ENCODE peak calls at places on chromosomes 16 and 17, in eight cellular contexts. X is A549, H is ovary, P is tibial nerve, E is GM12892, C is Peyer's patch, D is heart left ventricle, F is NB4. T is an unnamed sample.

GRCh38 chr17:51630101-51630671 is 369.8 kb downstream of the UTP18 start:
- DNase-seq in C (no peak), D (no peak), X (no peak), E (no peak), H (no peak), F (no peak), P (no peak), T (no peak)

GRCh38 chr16:85350973-85351372 is 238.7 kb upstream of the CIBAR2 start:
- DNase-seq in C (peak; percentile 22), D (peak; percentile 95), E (no peak), F (no peak), H (peak; percentile 85), P (peak; percentile 74), X (peak; percentile 83), T (no peak)

GRCh38 chr16:23753908-23754593 is 775 bp upstream of the CHP2 start:
- DNase-seq in F (no peak), D (no peak), X (no peak), H (no peak), P (no peak), C (no peak), E (no peak), T (no peak)

GRCh38 chr17:9512323-9513168 is 63.1 kb downstream of the STX8 start:
- DNase-seq in E (no peak), D (no peak), H (no peak), F (peak; percentile 49), X (no peak), C (no peak), P (no peak), T (no peak)

GRCh38 chr16:76108460-76108859 is 168.7 kb upstream of the CNTNAP4 start:
- DNase-seq in F (no peak), E (no peak), P (no peak), C (no peak), X (no peak), D (no peak), H (no peak), T (no peak)

GRCh38 chr16:2692948-2693651 is 10.8 kb downstream of the KCTD5 start:
- DNase-seq in E (no peak), P (no peak), C (peak; percentile 74), F (no peak), H (peak; percentile 80), D (no peak), X (no peak), T (no peak)

GRCh38 chr16:70579648-70580630 is 56.3 kb downstream of the SF3B3 start:
- DNase-seq in D (peak; percentile 43), E (no peak), C (no peak), P (no peak), H (peak; percentile 62), F (no peak), X (no peak), T (peak; percentile 20)

GRCh38 chr17:41536741-41537613 is 8.9 kb upstream of the KRT19 start:
- DNase-seq in P (no peak), F (no peak), C (no peak), X (no peak), E (no peak), D (no peak), H (no peak), T (no peak)

GRCh38 chr16:57146735-57147134 is 39.1 kb downstream of the PSME3IP1 start:
- DNase-seq in D (no peak), E (no peak), F (peak; percentile 63), C (no peak), H (peak; percentile 27), X (peak; percentile 62), P (no peak), T (peak; percentile 42)

GRCh38 chr17:82457071-82457789 is 1.3 kb upstream of the NARF start:
- DNase-seq in C (no peak), X (no peak), D (no peak), P (peak; percentile 39), E (no peak), F (peak; percentile 65), H (no peak), T (peak; percentile 50)

GRCh38 chr17:41914358-41914766 is 4.4 kb downstream of the ACLY start:
- DNase-seq in P (peak; percentile 65), X (no peak), C (no peak), H (no peak), E (no peak), D (no peak), F (no peak), T (no peak)

GRCh38 chr17:82054351-82055022 is 2.8 kb downstream of the GPS1 start:
- DNase-seq in X (no peak), H (no peak), P (no peak), E (no peak), D (peak; percentile 24), F (no peak), C (no peak), T (no peak)

GRCh38 chr16:22813946-22814325 is at the start of gene HS3ST2:
- DNase-seq in D (peak; percentile 40), E (no peak), C (no peak), H (peak; percentile 40), P (no peak), F (no peak), X (no peak), T (peak; percentile 2)

GRCh38 chr17:36136439-36136838 is 32.8 kb downstream of the CCL4 start:
- DNase-seq in H (no peak), C (no peak), P (no peak), X (no peak), F (no peak), E (no peak), D (no peak), T (no peak)

GRCh38 chr16:5678371-5678770 is 580.8 kb upstream of the EEF2KMT start:
- DNase-seq in P (no peak), D (no peak), H (no peak), X (no peak), F (peak; percentile 45), E (no peak), C (no peak), T (no peak)

GRCh38 chr16:75096730-75097129 is 19.9 kb downstream of the LDHD start:
- DNase-seq in P (no peak), F (no peak), C (no peak), X (peak; percentile 66), H (no peak), D (no peak), E (no peak), T (no peak)

GRCh38 chr17:81898029-81898866 is 3.8 kb upstream of the NPB start:
- DNase-seq in P (no peak), F (peak; percentile 34), C (no peak), X (peak; percentile 69), H (no peak), E (no peak), D (no peak), T (no peak)

GRCh38 chr16:88379694-88380040 is 3.1 kb upstream of the ZNF469 start:
- DNase-seq in X (no peak), F (no peak), C (no peak), P (no peak), H (peak; percentile 17), D (peak; percentile 2), E (no peak), T (no peak)

GRCh38 chr16:55370762-55371482 is 46.9 kb downstream of the IRX6 start:
- DNase-seq in D (peak; percentile 85), E (no peak), C (no peak), X (peak; percentile 9), H (peak; percentile 76), F (peak; percentile 82), P (peak; percentile 51), T (no peak)

GRCh38 chr16:55373489-55373832 is 49.5 kb downstream of the IRX6 start:
- DNase-seq in D (no peak), E (no peak), H (no peak), P (no peak), X (no peak), C (no peak), F (no peak), T (no peak)

GRCh38 chr16:55376045-55376444 is 52.0 kb downstream of the IRX6 start:
- DNase-seq in H (no peak), P (no peak), E (no peak), X (no peak), C (no peak), D (no peak), F (no peak), T (no peak)

GRCh38 chr16:55376567-55377167 is 52.7 kb downstream of the IRX6 start:
- DNase-seq in D (no peak), F (no peak), C (no peak), P (no peak), H (no peak), E (no peak), X (no peak), T (no peak)

DNA sequence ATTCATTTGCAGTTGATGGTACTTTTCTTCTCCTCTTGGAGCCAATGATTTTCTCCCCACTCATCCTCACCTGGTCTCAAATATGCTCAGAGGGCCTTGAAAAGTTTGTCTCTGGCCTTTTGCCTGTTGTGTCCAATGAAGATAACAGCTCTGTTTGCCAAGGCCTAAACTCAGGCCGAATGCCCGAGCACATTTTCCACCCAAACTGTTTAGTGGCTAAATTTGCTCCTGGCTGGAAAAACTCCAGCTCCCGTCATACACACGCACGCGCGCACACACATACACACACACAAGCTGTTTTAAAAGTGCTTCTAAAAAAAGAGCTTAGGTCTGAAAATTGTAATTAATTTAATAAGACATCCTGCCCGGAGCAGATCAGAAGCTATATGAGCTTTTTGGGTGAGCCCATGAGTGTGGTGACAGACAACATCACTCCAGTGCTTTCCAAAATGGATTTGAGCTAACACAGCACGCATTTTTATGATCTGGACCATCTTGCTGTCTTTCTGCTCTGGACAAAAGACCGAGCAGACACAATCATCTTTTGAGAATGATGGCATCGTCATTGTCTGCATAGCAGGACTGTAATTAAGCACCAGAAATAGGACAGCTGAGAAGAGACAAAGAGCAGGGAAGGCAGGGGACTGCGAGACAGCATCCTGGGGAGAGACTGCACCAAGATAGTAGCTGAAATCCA is 48.9 kb downstream of the IRX6 start:
- DNase-seq in P (no peak), C (no peak), H (peak; percentile 68), X (no peak), F (no peak), E (no peak), D (peak; percentile 78), T (no peak)
- TF ChIP-seq POLR2A in P (no peak), C (no peak), H (no peak), X (no peak), F (no peak), E (no peak), D (no peak), T (no peak)

GRCh38 chr17:57634713-57635465 is 110.2 kb downstream of the CCDC182 start:
- DNase-seq in P (no peak), D (no peak), E (no peak), C (no peak), H (no peak), X (no peak), F (peak; percentile 17), T (no peak)
- TF ChIP-seq POLR2A in P (no peak), D (no peak), E (no peak), C (no peak), H (no peak), X (no peak), F (no peak), T (no peak)

GRCh38 chr16:79190542-79190941 is 410.0 kb downstream of the MAF start:
- DNase-seq in F (no peak), C (no peak), E (no peak), P (no peak), X (no peak), D (no peak), H (no peak), T (no peak)
- TF ChIP-seq POLR2A in F (no peak), C (no peak), E (no peak), P (no peak), X (no peak), D (no peak), H (no peak), T (no peak)

DNA sequence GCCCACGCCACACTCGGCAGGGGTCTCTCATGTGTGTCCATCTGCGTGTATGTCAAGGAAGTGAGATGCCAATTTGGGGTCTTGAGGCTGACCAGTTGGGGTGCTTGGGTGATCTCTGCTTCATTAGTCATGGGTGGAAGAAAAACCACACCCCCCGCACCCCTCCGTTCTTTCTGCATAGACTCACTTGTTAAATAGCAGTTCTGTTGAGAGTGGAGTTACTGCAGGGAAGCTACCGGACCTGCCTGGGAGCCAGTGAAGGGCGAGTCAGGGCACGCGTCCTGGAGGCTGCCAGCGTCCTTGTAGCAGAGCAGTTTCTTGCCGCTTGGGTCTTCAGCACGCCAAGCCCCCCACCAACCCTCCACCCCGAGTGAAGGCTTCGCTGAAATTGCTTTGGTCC is 8.5 kb downstream of the SNN start:
- DNase-seq in X (no peak), D (no peak), P (no peak), F (no peak), H (peak; percentile 29), C (no peak), E (no peak), T (no peak)
- TF ChIP-seq POLR2A in X (no peak), D (no peak), P (no peak), F (no peak), H (no peak), C (no peak), E (no peak), T (no peak)